ENCODE peak calls at places on chromosomes 6 and 20, in five cellular contexts. One of them, this sample, is unnamed.

GRCh38 chr6:13653296-13653695 is 38.2 kb downstream of the NOL7 start:
- DNase-seq in glomerular endothelial cell: no peak
- DNase-seq in posterior vena cava: no peak
- DNase-seq in HuH-7.5: no peak
- DNase-seq in stimulated activated CD8-positive, alpha-beta memory T cell treated with anti-CD3 and anti-CD28 coated beads, Interleukin-4, amount 100 ng/mL, for 1 hour: no peak
- DNase-seq in this sample: no peak

GRCh38 chr6:36980876-36981619 is 4.9 kb downstream of the MTCH1 start:
- DNase-seq in stimulated activated CD8-positive, alpha-beta memory T cell treated with anti-CD3 and anti-CD28 coated beads, Interleukin-4, amount 100 ng/mL, for 1 hour: no peak
- DNase-seq in HuH-7.5: no peak
- DNase-seq in glomerular endothelial cell: no peak
- DNase-seq in posterior vena cava: no peak
- DNase-seq in this sample: peak

GRCh38 chr6:116447496-116448011 is 13.6 kb upstream of the CALHM6 start:
- DNase-seq in stimulated activated CD8-positive, alpha-beta memory T cell treated with anti-CD3 and anti-CD28 coated beads, Interleukin-4, amount 100 ng/mL, for 1 hour: no peak
- DNase-seq in HuH-7.5: no peak
- DNase-seq in glomerular endothelial cell: no peak
- DNase-seq in posterior vena cava: no peak
- DNase-seq in this sample: no peak

GRCh38 chr6:21873562-21873961 is 280.0 kb downstream of the SOX4 start:
- DNase-seq in glomerular endothelial cell: no peak
- DNase-seq in stimulated activated CD8-positive, alpha-beta memory T cell treated with anti-CD3 and anti-CD28 coated beads, Interleukin-4, amount 100 ng/mL, for 1 hour: no peak
- DNase-seq in posterior vena cava: no peak
- DNase-seq in HuH-7.5: no peak
- DNase-seq in this sample: no peak

GRCh38 chr6:1757133-1757532 is 147.4 kb downstream of the FOXC1 start:
- DNase-seq in posterior vena cava: no peak
- DNase-seq in stimulated activated CD8-positive, alpha-beta memory T cell treated with anti-CD3 and anti-CD28 coated beads, Interleukin-4, amount 100 ng/mL, for 1 hour: no peak
- DNase-seq in glomerular endothelial cell: no peak
- DNase-seq in HuH-7.5: no peak
- DNase-seq in this sample: no peak

GRCh38 chr6:148407372-148407771 is 64.7 kb downstream of the SASH1 start:
- DNase-seq in posterior vena cava: no peak
- DNase-seq in glomerular endothelial cell: no peak
- DNase-seq in stimulated activated CD8-positive, alpha-beta memory T cell treated with anti-CD3 and anti-CD28 coated beads, Interleukin-4, amount 100 ng/mL, for 1 hour: no peak
- DNase-seq in HuH-7.5: no peak
- DNase-seq in this sample: peak

GRCh38 chr6:16322666-16323312 is 84.4 kb downstream of the GMPR start:
- DNase-seq in glomerular endothelial cell: no peak
- DNase-seq in HuH-7.5: no peak
- DNase-seq in stimulated activated CD8-positive, alpha-beta memory T cell treated with anti-CD3 and anti-CD28 coated beads, Interleukin-4, amount 100 ng/mL, for 1 hour: peak
- DNase-seq in posterior vena cava: peak
- DNase-seq in this sample: peak

GRCh38 chr6:134041093-134041492 is 11.3 kb downstream of the SLC2A12 start:
- DNase-seq in glomerular endothelial cell: no peak
- DNase-seq in posterior vena cava: no peak
- DNase-seq in HuH-7.5: no peak
- DNase-seq in stimulated activated CD8-positive, alpha-beta memory T cell treated with anti-CD3 and anti-CD28 coated beads, Interleukin-4, amount 100 ng/mL, for 1 hour: no peak
- DNase-seq in this sample: no peak

GRCh38 chr6:21846541-21847451 is 253.2 kb downstream of the SOX4 start:
- DNase-seq in stimulated activated CD8-positive, alpha-beta memory T cell treated with anti-CD3 and anti-CD28 coated beads, Interleukin-4, amount 100 ng/mL, for 1 hour: no peak
- DNase-seq in glomerular endothelial cell: peak
- DNase-seq in posterior vena cava: no peak
- DNase-seq in HuH-7.5: peak
- DNase-seq in this sample: no peak

GRCh38 chr20:43843965-43844660 is 70.5 kb upstream of the TOX2 start:
- DNase-seq in stimulated activated CD8-positive, alpha-beta memory T cell treated with anti-CD3 and anti-CD28 coated beads, Interleukin-4, amount 100 ng/mL, for 1 hour: no peak
- DNase-seq in posterior vena cava: no peak
- DNase-seq in glomerular endothelial cell: no peak
- DNase-seq in HuH-7.5: no peak
- DNase-seq in this sample: no peak

GRCh38 chr20:9411833-9412232 is 102.6 kb upstream of the LAMP5 start:
- DNase-seq in stimulated activated CD8-positive, alpha-beta memory T cell treated with anti-CD3 and anti-CD28 coated beads, Interleukin-4, amount 100 ng/mL, for 1 hour: no peak
- DNase-seq in HuH-7.5: no peak
- DNase-seq in glomerular endothelial cell: no peak
- DNase-seq in posterior vena cava: no peak
- DNase-seq in this sample: no peak

GRCh38 chr6:170369439-170369838 is 62.9 kb downstream of the FAM120B start:
- DNase-seq in posterior vena cava: no peak
- DNase-seq in stimulated activated CD8-positive, alpha-beta memory T cell treated with anti-CD3 and anti-CD28 coated beads, Interleukin-4, amount 100 ng/mL, for 1 hour: no peak
- DNase-seq in glomerular endothelial cell: no peak
- DNase-seq in HuH-7.5: peak
- DNase-seq in this sample: no peak

GRCh38 chr20:47674686-47675085 is 110.6 kb downstream of the SULF2 start:
- DNase-seq in posterior vena cava: no peak
- DNase-seq in glomerular endothelial cell: no peak
- DNase-seq in stimulated activated CD8-positive, alpha-beta memory T cell treated with anti-CD3 and anti-CD28 coated beads, Interleukin-4, amount 100 ng/mL, for 1 hour: no peak
- DNase-seq in HuH-7.5: no peak
- DNase-seq in this sample: no peak

GRCh38 chr6:3737149-3737830 is 14.2 kb downstream of the PXDC1 start:
- DNase-seq in posterior vena cava: peak
- DNase-seq in glomerular endothelial cell: no peak
- DNase-seq in stimulated activated CD8-positive, alpha-beta memory T cell treated with anti-CD3 and anti-CD28 coated beads, Interleukin-4, amount 100 ng/mL, for 1 hour: no peak
- DNase-seq in HuH-7.5: no peak
- DNase-seq in this sample: peak

GRCh38 chr20:63495771-63496403 is 3.0 kb downstream of the EEF1A2 start:
- DNase-seq in glomerular endothelial cell: no peak
- DNase-seq in HuH-7.5: peak
- DNase-seq in posterior vena cava: no peak
- DNase-seq in stimulated activated CD8-positive, alpha-beta memory T cell treated with anti-CD3 and anti-CD28 coated beads, Interleukin-4, amount 100 ng/mL, for 1 hour: peak
- DNase-seq in this sample: peak

GRCh38 chr20:57996936-57997629 is 231.4 kb downstream of the ANKRD60 start:
- DNase-seq in glomerular endothelial cell: no peak
- DNase-seq in HuH-7.5: peak
- DNase-seq in posterior vena cava: no peak
- DNase-seq in stimulated activated CD8-positive, alpha-beta memory T cell treated with anti-CD3 and anti-CD28 coated beads, Interleukin-4, amount 100 ng/mL, for 1 hour: no peak
- DNase-seq in this sample: no peak

GRCh38 chr6:154615483-154616025 is 105.1 kb upstream of the CNKSR3 start:
- DNase-seq in HuH-7.5: peak
- DNase-seq in posterior vena cava: no peak
- DNase-seq in glomerular endothelial cell: no peak
- DNase-seq in stimulated activated CD8-positive, alpha-beta memory T cell treated with anti-CD3 and anti-CD28 coated beads, Interleukin-4, amount 100 ng/mL, for 1 hour: no peak
- DNase-seq in this sample: peak

GRCh38 chr20:41524980-41525613 is 93.1 kb downstream of the CHD6 start:
- DNase-seq in HuH-7.5: no peak
- DNase-seq in glomerular endothelial cell: no peak
- DNase-seq in posterior vena cava: peak
- DNase-seq in stimulated activated CD8-positive, alpha-beta memory T cell treated with anti-CD3 and anti-CD28 coated beads, Interleukin-4, amount 100 ng/mL, for 1 hour: no peak
- DNase-seq in this sample: peak

GRCh38 chr6:82570083-82570482 is 206.5 kb downstream of the TPBG start:
- DNase-seq in stimulated activated CD8-positive, alpha-beta memory T cell treated with anti-CD3 and anti-CD28 coated beads, Interleukin-4, amount 100 ng/mL, for 1 hour: no peak
- DNase-seq in glomerular endothelial cell: no peak
- DNase-seq in posterior vena cava: no peak
- DNase-seq in HuH-7.5: no peak
- DNase-seq in this sample: no peak

GRCh38 chr6:142184332-142184731 is 37.3 kb downstream of the VTA1 start:
- DNase-seq in glomerular endothelial cell: no peak
- DNase-seq in stimulated activated CD8-positive, alpha-beta memory T cell treated with anti-CD3 and anti-CD28 coated beads, Interleukin-4, amount 100 ng/mL, for 1 hour: no peak
- DNase-seq in HuH-7.5: no peak
- DNase-seq in posterior vena cava: no peak
- DNase-seq in this sample: no peak

GRCh38 chr20:51132286-51132810 is 109.4 kb upstream of the KCNG1 start:
- DNase-seq in posterior vena cava: no peak
- DNase-seq in stimulated activated CD8-positive, alpha-beta memory T cell treated with anti-CD3 and anti-CD28 coated beads, Interleukin-4, amount 100 ng/mL, for 1 hour: no peak
- DNase-seq in glomerular endothelial cell: no peak
- DNase-seq in HuH-7.5: no peak
- DNase-seq in this sample: no peak